ENCODE peak calls at places on chromosomes 6 and 20, in six cellular contexts. D is prostate gland; G is fibroblast of mammary gland; N is left cardiac atrium; K is GM20000; Q is activated CD4-positive, alpha-beta T cell treated with anti-CD3 and anti-CD28 coated beads, Interleukin-2, amount 50 U/mL, for 24 hours. H is an unnamed sample.

GRCh38 chr20:58012731-58013510 is 215.5 kb downstream of the ANKRD60 start:
- DNase-seq in Q (no peak), G (no peak), D (no peak), K (no peak), N (no peak), H (no peak)

GRCh38 chr20:36886859-36887778 is 11.2 kb downstream of the TLDC2 start:
- DNase-seq in G (peak), D (peak), Q (peak), K (peak), N (peak), H (peak)

GRCh38 chr6:72733045-72733444 is 111.2 kb downstream of the KCNQ5 start:
- DNase-seq in Q (no peak), K (no peak), G (no peak), D (no peak), N (no peak), H (no peak)

GRCh38 chr6:119542037-119542436 is 192.5 kb upstream of the MAN1A1 start:
- DNase-seq in N (no peak), D (no peak), G (no peak), Q (no peak), K (no peak), H (no peak)

GRCh38 chr6:90044833-90045337 is 150.6 kb downstream of the GJA10 start:
- DNase-seq in D (no peak), N (no peak), Q (no peak), K (no peak), G (peak), H (no peak)

GRCh38 chr20:64189530-64189966 is 25.3 kb downstream of the MYT1 start:
- DNase-seq in N (no peak), D (no peak), K (no peak), G (no peak), Q (no peak), H (no peak)

GRCh38 chr20:58243653-58244410 is 15.4 kb upstream of the ANKRD60 start:
- DNase-seq in D (no peak), G (no peak), K (no peak), N (no peak), Q (no peak), H (no peak)

GRCh38 chr6:109783245-109783990 is 92.3 kb downstream of the FIG4 start:
- DNase-seq in N (no peak), Q (no peak), G (peak), K (no peak), D (no peak), H (peak)

GRCh38 chr6:145096846-145097245 is 638.5 kb downstream of the EPM2A start:
- DNase-seq in N (no peak), G (no peak), Q (no peak), K (no peak), D (no peak), H (no peak)

GRCh38 chr6:167826230-167827061 is at the start of gene AFDN:
- DNase-seq in D (peak), K (peak), N (peak), Q (peak), G (no peak), H (peak)

GRCh38 chr6:35722121-35722761 is 14.6 kb upstream of the ARMC12 start:
- DNase-seq in D (peak), G (peak), K (no peak), Q (no peak), N (peak), H (peak)

GRCh38 chr6:107272246-107272645 is 156.9 kb upstream of the BEND3 start:
- DNase-seq in K (no peak), Q (no peak), N (no peak), D (peak), G (no peak), H (no peak)

GRCh38 chr6:3379482-3380060 is 77.3 kb downstream of the SLC22A23 start:
- DNase-seq in G (no peak), K (no peak), N (no peak), D (no peak), Q (no peak), H (no peak)

GRCh38 chr6:84652356-84653026 is 111.9 kb downstream of the TBX18 start:
- DNase-seq in K (no peak), Q (no peak), G (peak), N (no peak), D (no peak), H (no peak)

GRCh38 chr20:45016089-45016641 is 49.9 kb downstream of the STK4 start:
- DNase-seq in N (no peak), Q (no peak), D (no peak), G (no peak), K (no peak), H (no peak)

GRCh38 chr20:39850821-39851330 is 838.2 kb downstream of the MAFB start:
- DNase-seq in Q (no peak), N (no peak), K (no peak), D (no peak), G (no peak), H (no peak)

GRCh38 chr20:20624914-20625313 is 87.5 kb downstream of the RALGAPA2 start:
- DNase-seq in N (no peak), G (no peak), Q (no peak), K (no peak), D (no peak), H (no peak)

GRCh38 chr6:127340171-127340570 is 3.2 kb downstream of the ECHDC1 start:
- DNase-seq in Q (no peak), K (no peak), D (no peak), G (no peak), N (no peak), H (no peak)

GRCh38 chr20:3378138-3378537 is 29.3 kb downstream of the DNAAF9 start:
- DNase-seq in N (no peak), G (no peak), K (no peak), D (no peak), Q (no peak), H (no peak)

GRCh38 chr6:36662380-36662779 is 16.1 kb upstream of the CDKN1A start:
- DNase-seq in K (no peak), G (no peak), D (no peak), Q (no peak), N (no peak), H (no peak)

GRCh38 chr20:48668451-48668946 is 159.3 kb downstream of the PREX1 start:
- DNase-seq in Q (no peak), N (no peak), D (no peak), K (no peak), G (no peak), H (peak)

GRCh38 chr20:9578584-9578983 is 64.2 kb downstream of the LAMP5 start:
- DNase-seq in Q (no peak), K (no peak), N (no peak), D (no peak), G (no peak), H (no peak)

GRCh38 chr6:73180718-73181619 is 44.3 kb downstream of the KHDC1L start:
- DNase-seq in G (peak), K (peak), N (no peak), D (no peak), Q (peak), H (no peak)

GRCh38 chr20:14454296-14454695 is 116.9 kb upstream of the FLRT3 start:
- DNase-seq in K (no peak), Q (no peak), G (no peak), D (no peak), N (no peak), H (no peak)

GRCh38 chr6:110566346-110567125 is 90.1 kb upstream of the SLC22A16 start:
- DNase-seq in D (no peak), G (no peak), Q (no peak), K (no peak), N (no peak), H (peak)

GRCh38 chr6:44100088-44100550 is 27.1 kb downstream of the MRPL14 start:
- DNase-seq in K (no peak), D (no peak), N (no peak), Q (no peak), G (peak), H (no peak)

GRCh38 chr6:150891886-150892485 is 26.5 kb downstream of the MTHFD1L start:
- DNase-seq in K (peak), Q (peak), D (peak), G (peak), N (peak), H (no peak)

GRCh38 chr6:38501931-38502330 is 137.8 kb downstream of the BTBD9 start:
- DNase-seq in G (no peak), K (no peak), Q (no peak), N (no peak), D (no peak), H (no peak)

GRCh38 chr6:151002562-151002961 is 137.1 kb downstream of the MTHFD1L start:
- DNase-seq in K (no peak), D (no peak), G (peak), Q (no peak), N (no peak), H (no peak)

GRCh38 chr6:137820952-137821351 is 46.1 kb upstream of the TNFAIP3 start:
- DNase-seq in K (no peak), G (peak), N (no peak), D (no peak), Q (no peak), H (no peak)

GRCh38 chr6:51398793-51399192 is 580.1 kb downstream of the TFAP2B start:
- DNase-seq in D (no peak), G (no peak), Q (no peak), N (no peak), K (no peak), H (no peak)

GRCh38 chr20:24742989-24743388 is 206.1 kb upstream of the CST7 start:
- DNase-seq in G (no peak), K (no peak), N (no peak), Q (no peak), D (no peak), H (no peak)

GRCh38 chr6:16752206-16752867 is 8.9 kb downstream of the ATXN1 start:
- DNase-seq in G (peak), N (no peak), K (no peak), D (no peak), Q (no peak), H (no peak)

GRCh38 chr6:13796781-13797180 is 17.6 kb downstream of the MCUR1 start:
- DNase-seq in Q (no peak), G (no peak), K (no peak), N (no peak), D (peak), H (no peak)

GRCh38 chr6:31497595-31498476 is at the start of gene MICB:
- DNase-seq in Q (peak), D (peak), G (peak), N (peak), K (peak), H (peak)

GRCh38 chr6:146985111-146985510 is 219.1 kb upstream of the STXBP5 start:
- DNase-seq in K (no peak), N (no peak), D (peak), Q (no peak), G (no peak), H (no peak)